ENCODE peak calls at places on chromosome 16, in nine cellular contexts. U, S, V, W, J, M, D, T and R are unnamed samples.

GRCh38 chr16:56576585-56577299 is 11.9 kb downstream of the MT4 start:
- DNase-seq in T (peak; percentile 82), M (peak; percentile 89), W (peak; percentile 53), J (peak; percentile 79), D (peak; percentile 87), V (peak; percentile 15), S (peak; percentile 77), U (peak; percentile 10), R (no peak)

GRCh38 chr16:25014500-25015147 is 545 bp downstream of the ARHGAP17 start:
- DNase-seq in J (peak; percentile 76), V (peak; percentile 44), D (peak; percentile 45), M (peak; percentile 39), U (peak; percentile 36), T (no peak), W (no peak), S (peak; percentile 5), R (no peak)

GRCh38 chr16:23134274-23134673 is 15.0 kb downstream of the USP31 start:
- DNase-seq in S (no peak), U (no peak), W (no peak), T (no peak), J (peak; percentile 13), D (no peak), V (no peak), M (no peak), R (no peak)

GRCh38 chr16:70018254-70018653 is 67.1 kb downstream of the CLEC18A start:
- DNase-seq in D (no peak), V (peak; percentile 8), W (peak; percentile 12), U (no peak), T (peak; percentile 3), S (peak; percentile 21), J (peak; percentile 1), M (no peak), R (peak; percentile 20)

GRCh38 chr16:68091604-68092261 is 6.6 kb downstream of the NFATC3 start:
- DNase-seq in J (peak; percentile 91), V (peak; percentile 57), S (no peak), U (peak; percentile 37), M (no peak), D (no peak), T (no peak), W (no peak), R (no peak)

GRCh38 chr16:49274936-49275730 is 6.5 kb downstream of the CBLN1 start:
- DNase-seq in J (peak; percentile 70), V (no peak), M (no peak), W (no peak), S (no peak), T (no peak), U (no peak), D (no peak), R (no peak)

GRCh38 chr16:7511549-7512260 is 179.1 kb downstream of the RBFOX1 start:
- DNase-seq in U (no peak), D (no peak), V (no peak), M (no peak), S (no peak), W (no peak), J (peak; percentile 3), T (no peak), R (no peak)

GRCh38 chr16:69329369-69330285 is 761 bp downstream of the PDF start:
- DNase-seq in W (no peak), J (peak; percentile 64), V (no peak), S (no peak), T (no peak), U (peak; percentile 4), D (no peak), M (peak; percentile 33), R (no peak)

GRCh38 chr16:65069766-65070165 is 52.1 kb downstream of the CDH11 start:
- DNase-seq in W (no peak), T (no peak), S (no peak), D (no peak), V (no peak), U (no peak), M (no peak), J (no peak), R (no peak)

GRCh38 chr16:12426122-12426521 is 377.6 kb downstream of the CPPED1 start:
- DNase-seq in D (no peak), J (peak; percentile 98), M (no peak), S (no peak), T (no peak), W (no peak), U (no peak), V (peak; percentile 30), R (no peak)

GRCh38 chr16:22847690-22848089 is 33.7 kb downstream of the HS3ST2 start:
- DNase-seq in T (no peak), W (no peak), D (no peak), V (no peak), U (no peak), M (no peak), J (no peak), S (no peak), R (no peak)

GRCh38 chr16:52271088-52271487 is 275.9 kb downstream of the TOX3 start:
- DNase-seq in U (no peak), S (no peak), W (no peak), D (no peak), V (no peak), J (peak; percentile 6), T (no peak), M (no peak), R (no peak)

GRCh38 chr16:19203374-19203966 is 35.4 kb downstream of the SYT17 start:
- DNase-seq in U (no peak), D (peak; percentile 80), J (peak; percentile 50), M (no peak), T (no peak), S (no peak), W (no peak), V (no peak), R (no peak)

GRCh38 chr16:88856122-88856827 is 472 bp downstream of the GALNS start:
- DNase-seq in D (no peak), U (no peak), V (no peak), J (peak; percentile 32), T (no peak), W (no peak), M (peak; percentile 35), S (no peak), R (peak; percentile 84)

GRCh38 chr16:72894291-72895151 is 153.4 kb downstream of the ZFHX3 start:
- DNase-seq in J (no peak), U (no peak), D (no peak), M (no peak), T (no peak), V (peak; percentile 40), S (no peak), W (no peak), R (no peak)